ENCODE peak calls at places on chromosomes 6 and 20, in four cellular contexts. G is HEK293T, M is K562, O is HepG2. I is an unnamed sample.
A peak's percentile ranks its signal among the peaks of the same experiment; 100 is the strongest.

GRCh38 chr20:43938017-43938655 is 23.5 kb downstream of the TOX2 start:
- DNase-seq in O (no peak), M (no peak), G (no peak), I (no peak)

GRCh38 chr6:169224185-169224695 is 29.4 kb downstream of the THBS2 start:
- DNase-seq in O (peak; percentile 16), G (no peak), M (peak; percentile 30), I (no peak)

GRCh38 chr20:49115565-49115964 is 69.5 kb downstream of the CSE1L start:
- DNase-seq in M (no peak), G (no peak), O (no peak), I (no peak)

GRCh38 chr6:33931799-33932198 is 128.0 kb upstream of the MLN start:
- DNase-seq in O (no peak), G (no peak), M (no peak), I (no peak)

GRCh38 chr20:5171074-5171789 is 44.4 kb downstream of the CDS2 start:
- DNase-seq in M (no peak), O (no peak), G (no peak), I (no peak)

GRCh38 chr6:1766663-1767062 is 156.9 kb downstream of the FOXC1 start:
- DNase-seq in M (no peak), O (no peak), G (no peak), I (no peak)

GRCh38 chr6:148720371-148720770 is 26.5 kb upstream of the UST start:
- DNase-seq in O (no peak), G (no peak), M (no peak), I (no peak)

GRCh38 chr6:113697642-113698410 is 159.3 kb upstream of the MARCKS start:
- DNase-seq in O (no peak), G (no peak), M (no peak), I (no peak)

GRCh38 chr6:32849126-32849525 is 4.4 kb downstream of the TAP1 start:
- DNase-seq in G (no peak), M (no peak), O (no peak), I (no peak)

GRCh38 chr20:44022464-44022863 is 107.8 kb downstream of the TOX2 start:
- DNase-seq in O (no peak), G (no peak), M (no peak), I (no peak)

GRCh38 chr6:43096451-43097097 is 20.5 kb downstream of the PTK7 start:
- DNase-seq in G (no peak), O (no peak), M (no peak), I (no peak)

GRCh38 chr6:31005249-31006020 is 4.8 kb upstream of the MUC22 start:
- DNase-seq in G (no peak), O (no peak), M (no peak), I (no peak)

GRCh38 chr20:10670521-10671220 is 3.1 kb downstream of the JAG1 start:
- DNase-seq in M (no peak), G (no peak), O (peak; percentile 47), I (peak; percentile 82)

GRCh38 chr6:134549854-134550253 is 231.9 kb upstream of the SGK1 start:
- DNase-seq in O (no peak), G (no peak), M (no peak), I (no peak)

GRCh38 chr6:85865665-85866372 is 223.1 kb upstream of the SYNCRIP start:
- DNase-seq in O (peak; percentile 74), G (no peak), M (no peak), I (no peak)

GRCh38 chr6:43954311-43955131 is 172.7 kb downstream of the MRPL14 start:
- DNase-seq in O (no peak), M (no peak), G (no peak), I (no peak)

GRCh38 chr6:31581511-31582229 is 554 bp downstream of the LTB start:
- DNase-seq in M (no peak), O (no peak), G (no peak), I (no peak)

GRCh38 chr20:44579313-44580090 is 2.9 kb upstream of the PKIG start:
- DNase-seq in G (no peak), O (no peak), M (no peak), I (no peak)

GRCh38 chr6:133837801-133838349 is 51.0 kb upstream of the TCF21 start:
- DNase-seq in G (peak; percentile 85), M (peak; percentile 66), O (peak; percentile 56), I (no peak)

GRCh38 chr6:128358111-128358780 is 162.2 kb downstream of the PTPRK start:
- DNase-seq in O (no peak), G (no peak), M (no peak), I (no peak)

GRCh38 chr6:28167068-28167467 is 25.4 kb downstream of the ZKSCAN8 start:
- DNase-seq in G (no peak), M (no peak), O (no peak), I (no peak)

DNA sequence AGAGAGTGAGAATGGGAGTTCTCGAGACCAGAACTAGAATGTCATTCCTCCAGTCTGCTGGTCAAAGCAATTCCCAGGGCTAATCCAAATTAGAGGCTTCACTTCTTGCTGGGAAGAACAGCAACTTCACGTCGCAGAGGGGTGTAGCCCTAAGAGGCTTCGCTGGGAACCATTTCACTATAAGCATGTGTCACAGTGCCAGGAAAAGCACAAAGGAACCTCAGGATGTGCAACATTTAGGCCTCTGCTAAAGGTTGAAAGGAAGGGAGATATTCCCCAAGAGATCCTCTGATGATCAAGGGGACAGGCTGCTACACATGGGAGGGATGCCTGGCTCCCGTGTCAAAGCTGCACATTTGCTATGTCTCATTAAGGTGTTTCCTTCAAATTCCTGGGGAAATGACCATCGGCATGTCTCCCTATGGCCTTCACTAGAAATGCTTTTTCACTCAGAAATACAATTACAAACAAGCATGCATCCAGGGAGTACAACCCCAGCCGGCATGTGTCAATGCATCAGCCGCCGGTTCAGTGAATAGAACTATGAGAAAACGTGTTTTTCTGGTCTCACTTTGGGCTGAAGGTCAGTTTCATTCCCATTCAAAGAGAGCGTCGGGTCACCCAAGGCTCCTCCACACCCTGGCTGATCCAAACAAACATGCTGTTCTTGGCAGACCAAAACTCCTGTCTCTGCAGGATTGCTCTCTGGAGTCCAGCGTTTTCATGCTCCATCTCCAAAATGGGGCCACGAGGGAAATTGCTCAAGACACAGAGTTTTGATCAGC is 35.7 kb upstream of the NXT1 start:
- DNase-seq in G (no peak), O (no peak), M (no peak), I (no peak)
- TF ChIP-seq BHLHE40 in G (no peak), O (no peak), M (no peak), I (no peak)

GRCh38 chr20:34232494-34233087 is 8.6 kb upstream of the ASIP start:
- DNase-seq in M (no peak), G (no peak), O (no peak), I (no peak)
- TF ChIP-seq TARDBP in M (no peak), G (no peak), O (no peak), I (no peak)

GRCh38 chr20:32447136-32448027 is 89.3 kb downstream of the ASXL1 start:
- DNase-seq in M (no peak), G (no peak), O (no peak), I (no peak)

GRCh38 chr20:32443386-32443974 is 85.3 kb downstream of the ASXL1 start:
- DNase-seq in M (no peak), G (no peak), O (no peak), I (no peak)

GRCh38 chr20:32444474-32445220 is 86.5 kb downstream of the ASXL1 start:
- DNase-seq in M (no peak), O (no peak), G (no peak), I (no peak)

GRCh38 chr20:32446301-32447100 is 88.4 kb downstream of the ASXL1 start:
- DNase-seq in G (no peak), O (no peak), M (no peak), I (no peak)

DNA sequence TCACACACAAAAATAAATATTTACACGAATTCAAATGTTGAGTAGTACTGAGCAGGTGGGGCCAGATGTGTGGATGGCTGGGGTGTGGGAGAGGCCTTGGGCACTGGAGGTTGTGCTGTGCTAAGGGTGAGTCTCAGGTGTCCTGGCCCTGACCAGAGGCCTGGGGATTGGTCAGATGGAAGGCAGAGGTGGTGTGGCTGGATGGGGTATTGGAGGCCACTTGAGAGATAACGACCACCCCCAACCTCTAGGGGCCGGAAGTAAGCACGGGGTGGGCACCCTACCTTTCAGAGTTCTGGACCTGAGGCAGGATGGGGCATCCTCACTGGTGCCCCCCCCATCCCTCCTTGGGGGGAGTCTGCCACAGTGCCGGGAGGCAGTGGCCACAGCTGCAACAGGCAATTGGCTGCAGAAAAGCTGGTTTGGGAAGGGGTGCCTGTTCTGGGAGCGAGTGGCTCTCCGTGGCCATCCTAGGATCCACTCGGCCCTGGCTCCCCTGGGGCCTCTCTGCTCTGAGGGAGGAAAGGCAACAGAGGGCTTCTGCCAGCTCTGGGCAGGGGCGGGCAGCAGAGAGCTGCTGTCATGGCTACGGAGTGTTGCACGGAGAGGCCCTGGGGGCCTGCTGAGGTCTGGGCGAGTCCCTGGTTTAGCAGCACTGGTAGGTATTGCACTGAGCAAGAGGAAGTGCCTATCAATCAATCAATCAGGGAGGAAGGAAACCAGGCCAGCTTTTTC is 87.6 kb downstream of the ASXL1 start:
- DNase-seq in M (peak; percentile 34), G (no peak), O (no peak), I (no peak)
- TF ChIP-seq BHLHE40 in M (no peak), G (no peak), O (no peak), I (no peak)

DNA sequence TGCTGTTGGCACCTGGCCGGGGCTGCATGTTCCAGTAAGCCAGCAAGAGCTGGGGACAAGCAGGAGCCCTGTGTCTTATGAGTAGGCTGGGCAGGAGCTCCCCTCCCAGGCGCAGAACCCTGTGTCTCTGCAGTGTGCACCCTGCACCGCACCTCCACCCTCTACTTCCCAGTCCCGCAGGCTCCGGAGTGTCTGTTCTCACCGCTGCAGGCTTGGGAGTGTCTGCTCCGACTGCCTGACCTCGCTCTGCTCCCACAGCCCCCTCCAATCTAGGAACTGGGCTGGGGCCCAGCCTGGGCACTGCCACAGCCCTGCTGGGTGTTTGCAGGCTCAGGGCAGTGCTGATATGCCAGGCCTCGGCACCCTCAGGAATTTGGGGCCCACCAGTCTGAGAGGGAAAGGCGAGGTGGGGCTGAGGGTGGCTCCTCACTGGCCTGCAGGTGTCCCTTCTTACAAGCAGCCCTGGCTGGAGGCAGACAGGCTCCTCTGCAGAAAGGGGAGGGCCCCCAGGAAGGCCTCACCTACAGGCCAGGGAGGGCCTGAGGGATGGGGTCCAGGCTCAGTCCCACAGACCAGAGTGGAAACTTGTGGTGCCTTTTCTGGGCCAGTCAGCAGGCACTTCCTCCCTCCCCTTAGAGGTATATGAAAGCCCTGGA is 871.6 kb upstream of the GJE1 start:
- DNase-seq in G (no peak), O (no peak), M (no peak), I (no peak)
- TF ChIP-seq TARDBP in G (no peak), O (no peak), M (no peak), I (no peak)

GRCh38 chr6:112149236-112149635 is 61.8 kb downstream of the FAM229B start:
- DNase-seq in M (no peak), G (no peak), O (no peak), I (no peak)

GRCh38 chr6:112148103-112148502 is 60.7 kb downstream of the FAM229B start:
- DNase-seq in O (no peak), M (no peak), G (no peak), I (no peak)

GRCh38 chr6:112141707-112142106 is 54.3 kb downstream of the FAM229B start:
- DNase-seq in O (no peak), G (no peak), M (no peak), I (no peak)

GRCh38 chr6:112144145-112144926 is 56.9 kb downstream of the FAM229B start:
- DNase-seq in G (no peak), O (peak; percentile 30), M (no peak), I (no peak)

GRCh38 chr6:112145080-112145573 is 57.7 kb downstream of the FAM229B start:
- DNase-seq in G (no peak), O (peak; percentile 39), M (no peak), I (no peak)
- TF ChIP-seq BHLHE40 in G (no peak), O (no peak), M (no peak), I (no peak)

I was measured in GM12878.